ENCODE peak calls at places on chromosomes 2 and 18, in six cellular contexts. One of them, this sample, is unnamed.
A peak's percentile ranks its signal among the peaks of the same experiment; 100 is the strongest.

GRCh38 chr2:145752091-145752806 is 1232.3 kb upstream of the ZEB2 start:
- DNase-seq in NCI-H510A: no peak
- DNase-seq in activated T-helper 1 cell treated with anti-CD3 and anti-CD28 coated beads, Interleukin-2, amount 50 U/mL, for 16 hours: no peak
- DNase-seq in CD4-positive, CD25-positive, alpha-beta regulatory T cell: no peak
- DNase-seq in Kasumi-1: peak; percentile 96
- DNase-seq in amniotic stem cell: peak; percentile 38
- DNase-seq in this sample: peak; percentile 41

GRCh38 chr2:96819101-96819875 is 3.2 kb downstream of the CNNM3 start:
- DNase-seq in NCI-H510A: peak; percentile 30
- DNase-seq in activated T-helper 1 cell treated with anti-CD3 and anti-CD28 coated beads, Interleukin-2, amount 50 U/mL, for 16 hours: no peak
- DNase-seq in CD4-positive, CD25-positive, alpha-beta regulatory T cell: no peak
- DNase-seq in Kasumi-1: no peak
- DNase-seq in amniotic stem cell: no peak
- DNase-seq in this sample: peak; percentile 63

GRCh38 chr2:238290079-238290478 is 1.7 kb upstream of the PER2 start:
- DNase-seq in NCI-H510A: peak; percentile 97
- DNase-seq in activated T-helper 1 cell treated with anti-CD3 and anti-CD28 coated beads, Interleukin-2, amount 50 U/mL, for 16 hours: no peak
- DNase-seq in CD4-positive, CD25-positive, alpha-beta regulatory T cell: no peak
- DNase-seq in Kasumi-1: no peak
- DNase-seq in amniotic stem cell: no peak
- DNase-seq in this sample: no peak

GRCh38 chr18:32760391-32760790 is 12.4 kb downstream of the KLHL14 start:
- DNase-seq in NCI-H510A: no peak
- DNase-seq in activated T-helper 1 cell treated with anti-CD3 and anti-CD28 coated beads, Interleukin-2, amount 50 U/mL, for 16 hours: no peak
- DNase-seq in CD4-positive, CD25-positive, alpha-beta regulatory T cell: no peak
- DNase-seq in Kasumi-1: no peak
- DNase-seq in amniotic stem cell: no peak
- DNase-seq in this sample: no peak

GRCh38 chr2:128325665-128326181 is 7.1 kb upstream of the HS6ST1 start:
- DNase-seq in NCI-H510A: no peak
- DNase-seq in activated T-helper 1 cell treated with anti-CD3 and anti-CD28 coated beads, Interleukin-2, amount 50 U/mL, for 16 hours: no peak
- DNase-seq in CD4-positive, CD25-positive, alpha-beta regulatory T cell: no peak
- DNase-seq in Kasumi-1: no peak
- DNase-seq in amniotic stem cell: no peak
- DNase-seq in this sample: no peak

GRCh38 chr2:164967781-164968228 is 12.5 kb upstream of the SLC38A11 start:
- DNase-seq in NCI-H510A: no peak
- DNase-seq in activated T-helper 1 cell treated with anti-CD3 and anti-CD28 coated beads, Interleukin-2, amount 50 U/mL, for 16 hours: no peak
- DNase-seq in CD4-positive, CD25-positive, alpha-beta regulatory T cell: no peak
- DNase-seq in Kasumi-1: no peak
- DNase-seq in amniotic stem cell: no peak
- DNase-seq in this sample: no peak

GRCh38 chr2:2044658-2045057 is 286.4 kb downstream of the MYT1L start:
- DNase-seq in NCI-H510A: no peak
- DNase-seq in activated T-helper 1 cell treated with anti-CD3 and anti-CD28 coated beads, Interleukin-2, amount 50 U/mL, for 16 hours: no peak
- DNase-seq in CD4-positive, CD25-positive, alpha-beta regulatory T cell: no peak
- DNase-seq in Kasumi-1: no peak
- DNase-seq in amniotic stem cell: no peak
- DNase-seq in this sample: no peak

GRCh38 chr2:121236650-121237049 is 48.4 kb downstream of the TFCP2L1 start:
- DNase-seq in NCI-H510A: no peak
- DNase-seq in activated T-helper 1 cell treated with anti-CD3 and anti-CD28 coated beads, Interleukin-2, amount 50 U/mL, for 16 hours: no peak
- DNase-seq in CD4-positive, CD25-positive, alpha-beta regulatory T cell: no peak
- DNase-seq in Kasumi-1: no peak
- DNase-seq in amniotic stem cell: no peak
- DNase-seq in this sample: no peak

GRCh38 chr18:58635891-58636290 is 7.0 kb upstream of the ALPK2 start:
- DNase-seq in NCI-H510A: no peak
- DNase-seq in activated T-helper 1 cell treated with anti-CD3 and anti-CD28 coated beads, Interleukin-2, amount 50 U/mL, for 16 hours: no peak
- DNase-seq in CD4-positive, CD25-positive, alpha-beta regulatory T cell: no peak
- DNase-seq in Kasumi-1: no peak
- DNase-seq in amniotic stem cell: peak; percentile 33
- DNase-seq in this sample: no peak

GRCh38 chr2:69092857-69093256 is 79.9 kb downstream of the ANTXR1 start:
- DNase-seq in NCI-H510A: no peak
- DNase-seq in activated T-helper 1 cell treated with anti-CD3 and anti-CD28 coated beads, Interleukin-2, amount 50 U/mL, for 16 hours: no peak
- DNase-seq in CD4-positive, CD25-positive, alpha-beta regulatory T cell: no peak
- DNase-seq in Kasumi-1: no peak
- DNase-seq in amniotic stem cell: no peak
- DNase-seq in this sample: no peak

GRCh38 chr18:11983592-11983991 is 2.3 kb downstream of the IMPA2 start:
- DNase-seq in NCI-H510A: no peak
- DNase-seq in activated T-helper 1 cell treated with anti-CD3 and anti-CD28 coated beads, Interleukin-2, amount 50 U/mL, for 16 hours: no peak
- DNase-seq in CD4-positive, CD25-positive, alpha-beta regulatory T cell: no peak
- DNase-seq in Kasumi-1: no peak
- DNase-seq in amniotic stem cell: no peak
- DNase-seq in this sample: no peak

GRCh38 chr2:50513724-50514123 is 518.2 kb downstream of the NRXN1 start:
- DNase-seq in NCI-H510A: no peak
- DNase-seq in activated T-helper 1 cell treated with anti-CD3 and anti-CD28 coated beads, Interleukin-2, amount 50 U/mL, for 16 hours: no peak
- DNase-seq in CD4-positive, CD25-positive, alpha-beta regulatory T cell: no peak
- DNase-seq in Kasumi-1: peak; percentile 55
- DNase-seq in amniotic stem cell: no peak
- DNase-seq in this sample: no peak

GRCh38 chr18:77487951-77488740 is 238.5 kb downstream of the GALR1 start:
- DNase-seq in NCI-H510A: no peak
- DNase-seq in activated T-helper 1 cell treated with anti-CD3 and anti-CD28 coated beads, Interleukin-2, amount 50 U/mL, for 16 hours: no peak
- DNase-seq in CD4-positive, CD25-positive, alpha-beta regulatory T cell: no peak
- DNase-seq in Kasumi-1: no peak
- DNase-seq in amniotic stem cell: no peak
- DNase-seq in this sample: no peak